ENCODE peak calls at places on chromosomes 5 and 9, in six cellular contexts. X, T, V, H, Y and I are unnamed samples.

GRCh38 chr5:83443539-83443938 is 28.0 kb upstream of the VCAN start:
- DNase-seq in V (no peak), Y (no peak), X (no peak), T (no peak), H (no peak), I (no peak)

GRCh38 chr5:140648132-140648432 is 453 bp downstream of the IK start:
- DNase-seq in T (no peak), X (no peak), H (no peak), V (no peak), Y (no peak), I (no peak)

GRCh38 chr5:97918614-97919013 is 735.6 kb upstream of the RIOK2 start:
- DNase-seq in Y (no peak), T (no peak), V (no peak), X (no peak), H (no peak), I (no peak)

GRCh38 chr5:106894964-106895363 is 775.8 kb downstream of the EFNA5 start:
- DNase-seq in H (no peak), V (no peak), X (no peak), Y (no peak), T (no peak), I (no peak)

GRCh38 chr9:114521846-114522245 is 16.6 kb upstream of the WHRN start:
- DNase-seq in H (no peak), T (no peak), V (no peak), X (no peak), Y (no peak), I (no peak)

GRCh38 chr5:178394074-178394473 is 161.5 kb upstream of the PHYKPL start:
- DNase-seq in H (no peak), Y (no peak), T (no peak), X (peak; percentile 32), V (no peak), I (no peak)

GRCh38 chr5:134245101-134245604 is 19.3 kb upstream of the PPP2CA start:
- DNase-seq in V (peak; percentile 67), X (no peak), T (no peak), H (peak; percentile 63), Y (peak; percentile 56), I (no peak)

GRCh38 chr5:140868721-140869554 is at the start of gene PCDHA11:
- DNase-seq in V (no peak), H (peak; percentile 63), T (no peak), X (no peak), Y (peak; percentile 68), I (no peak)

GRCh38 chr5:91332267-91333044 is 50.7 kb downstream of the ARRDC3 start:
- DNase-seq in X (no peak), T (no peak), H (no peak), Y (no peak), V (no peak), I (no peak)
- H3K27ac ChIP-seq in X (no peak overlapping the region), T (no peak overlapping the region), H (no peak overlapping the region), Y (no peak overlapping the region), V (no peak overlapping the region), I (no peak overlapping the region)

GRCh38 chr9:94908583-94909249 is 182.2 kb downstream of the AOPEP start:
- DNase-seq in T (peak; percentile 16), X (peak; percentile 73), V (no peak), Y (no peak), H (no peak), I (no peak)
- H3K27ac ChIP-seq in T (no peak overlapping the region), X (peak overlapping the region; percentile 98), V (peak overlapping the region; percentile 79), Y (no peak overlapping the region), H (no peak overlapping the region), I (peak overlapping the region; percentile 92)

GRCh38 chr5:150525781-150526180 is 17.9 kb downstream of the NDST1 start:
- DNase-seq in X (no peak), V (no peak), T (no peak), Y (no peak), H (no peak), I (no peak)
- H3K27ac ChIP-seq in X (no peak overlapping the region), V (no peak overlapping the region), T (peak overlapping the region; percentile 38), Y (no peak overlapping the region), H (no peak overlapping the region), I (no peak overlapping the region)

GRCh38 chr5:89988129-89988528 is 421.4 kb downstream of the CETN3 start:
- DNase-seq in V (no peak), T (no peak), X (no peak), Y (no peak), H (peak; percentile 41), I (no peak)
- H3K27ac ChIP-seq in V (no peak overlapping the region), T (peak overlapping the region; percentile 78), X (peak overlapping the region; percentile 14), Y (no peak overlapping the region), H (no peak overlapping the region), I (no peak overlapping the region)

DNA sequence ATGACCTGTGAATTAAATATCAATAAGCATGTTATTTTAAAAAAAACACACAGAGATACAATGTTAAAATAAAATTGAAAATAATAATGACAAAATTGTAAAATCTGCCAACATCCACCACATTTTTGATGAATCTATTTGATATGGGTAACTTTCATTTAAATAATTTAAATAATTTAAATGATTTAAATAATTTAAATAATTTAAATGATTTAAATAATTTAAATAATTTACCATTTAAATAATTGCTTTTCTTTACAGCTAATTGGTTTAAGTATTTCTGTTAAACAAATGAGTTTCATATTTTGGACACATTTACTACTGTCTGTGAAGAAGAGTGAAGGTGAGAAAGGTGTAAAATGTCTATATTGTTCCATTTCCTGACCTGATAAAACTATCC is 22.1 kb upstream of the GABRA6 start:
- DNase-seq in H (no peak), V (no peak), T (no peak), Y (no peak), X (no peak), I (no peak)
- H3K27ac ChIP-seq in H (no peak overlapping the region), V (no peak overlapping the region), T (no peak overlapping the region), Y (no peak overlapping the region), X (no peak overlapping the region), I (no peak overlapping the region)

DNA sequence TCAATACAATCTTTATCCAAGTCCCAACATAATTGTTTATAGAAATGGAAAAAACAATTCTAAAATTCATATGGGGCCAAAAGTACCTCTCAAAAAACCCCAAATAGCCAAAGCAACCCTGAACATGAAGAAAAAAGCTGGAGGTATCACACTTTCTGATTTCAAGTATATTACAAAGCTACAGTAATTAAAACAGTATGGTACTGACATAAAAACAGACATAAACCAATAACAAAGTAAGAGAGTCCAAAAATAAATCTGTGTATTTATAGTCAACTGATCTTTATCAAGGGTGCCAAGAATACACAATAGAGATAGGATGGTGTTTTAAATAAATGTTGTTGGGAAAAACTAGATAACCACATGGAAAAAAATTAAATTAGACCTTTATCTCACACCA is 13.6 kb upstream of the GOLPH3 start:
- DNase-seq in H (no peak), V (no peak), Y (no peak), X (no peak), T (no peak), I (no peak)
- H3K27ac ChIP-seq in H (no peak overlapping the region), V (no peak overlapping the region), Y (no peak overlapping the region), X (no peak overlapping the region), T (no peak overlapping the region), I (no peak overlapping the region)

GRCh38 chr5:13930721-13931246 is 13.7 kb downstream of the DNAH5 start:
- DNase-seq in X (no peak), Y (no peak), V (no peak), T (no peak), H (no peak), I (no peak)
- H3K27ac ChIP-seq in X (no peak overlapping the region), Y (no peak overlapping the region), V (no peak overlapping the region), T (no peak overlapping the region), H (no peak overlapping the region), I (no peak overlapping the region)

GRCh38 chr5:32833621-32834102 is 122.5 kb downstream of the NPR3 start:
- DNase-seq in X (no peak), H (no peak), Y (no peak), T (no peak), V (no peak), I (no peak)
- H3K27ac ChIP-seq in X (no peak overlapping the region), H (no peak overlapping the region), Y (no peak overlapping the region), T (no peak overlapping the region), V (no peak overlapping the region), I (no peak overlapping the region)